ENCODE peak calls at places on chromosomes 7 and 10, in four cellular contexts. L, U, C and H are unnamed samples.

GRCh38 chr10:123965973-123966895 is 74.6 kb upstream of the CPXM2 start:
- DNase-seq in L (no peak), U (no peak), C (no peak), H (peak)

GRCh38 chr10:70595566-70596016 is 7.0 kb downstream of the PRF1 start:
- DNase-seq in L (no peak), U (no peak), C (no peak), H (no peak)

GRCh38 chr10:1454428-1454827 is 282.9 kb downstream of the ADARB2 start:
- DNase-seq in L (no peak), U (no peak), C (no peak), H (peak)

GRCh38 chr7:24336461-24336860 is 52.5 kb downstream of the NPY start:
- DNase-seq in L (no peak), U (no peak), C (no peak), H (no peak)

GRCh38 chr7:28536259-28536658 is 123.9 kb downstream of the CREB5 start:
- DNase-seq in L (no peak), U (no peak), C (peak), H (no peak)

GRCh38 chr7:2862831-2863361 is 18.8 kb upstream of the GNA12 start:
- DNase-seq in L (no peak), U (no peak), C (no peak), H (no peak)

GRCh38 chr7:91243591-91244368 is 20.5 kb upstream of the FZD1 start:
- DNase-seq in L (no peak), U (no peak), C (no peak), H (no peak)

GRCh38 chr7:1806354-1806753 is 136.3 kb downstream of the ELFN1 start:
- DNase-seq in L (peak), U (no peak), C (peak), H (peak)

GRCh38 chr7:100430450-100431285 is 1.0 kb downstream of the MEPCE start:
- DNase-seq in L (no peak), U (no peak), C (peak), H (no peak)

GRCh38 chr10:52312999-52313349 is 1.1 kb upstream of the DKK1 start:
- DNase-seq in L (no peak), U (no peak), C (no peak), H (no peak)

GRCh38 chr10:6254200-6254599 is 51.5 kb downstream of the PFKFB3 start:
- DNase-seq in L (no peak), U (no peak), C (peak), H (no peak)

GRCh38 chr7:73967832-73968295 is 60.1 kb upstream of the ELN start:
- DNase-seq in L (no peak), U (no peak), C (no peak), H (no peak)

GRCh38 chr7:142098004-142098403 is 13.5 kb upstream of the MGAM2 start:
- DNase-seq in L (no peak), U (no peak), C (no peak), H (no peak)

GRCh38 chr7:87223666-87224065 is 4.1 kb upstream of the TMEM243 start:
- DNase-seq in L (no peak), U (no peak), C (no peak), H (no peak)

GRCh38 chr10:17196573-17196972 is 4.9 kb downstream of the TRDMT1 start:
- DNase-seq in L (no peak), U (no peak), C (no peak), H (no peak)

GRCh38 chr7:83704564-83704963 is 55.6 kb upstream of the SEMA3E start:
- DNase-seq in L (no peak), U (no peak), C (no peak), H (no peak)

GRCh38 chr7:50657341-50657873 is 92.2 kb upstream of the DDC start:
- DNase-seq in L (no peak), U (peak), C (peak), H (no peak)

GRCh38 chr7:72413290-72413689 is 1.2 kb upstream of the CALN1 start:
- DNase-seq in L (no peak), U (no peak), C (no peak), H (no peak)

GRCh38 chr7:94289071-94289470 is 105.6 kb upstream of the COL1A2 start:
- DNase-seq in L (peak), U (peak), C (peak), H (no peak)

GRCh38 chr10:8049874-8050560 is 4.5 kb upstream of the GATA3 start:
- DNase-seq in L (no peak), U (no peak), C (no peak), H (no peak)

GRCh38 chr7:104943502-104944343 is 70.3 kb upstream of the KMT2E start:
- DNase-seq in L (peak), U (peak), C (peak), H (no peak)

GRCh38 chr7:86920154-86920553 is 139.3 kb downstream of the ELAPOR2 start:
- DNase-seq in L (no peak), U (no peak), C (no peak), H (no peak)

GRCh38 chr10:100998991-100999741 is 442 bp upstream of the LZTS2 start:
- DNase-seq in L (peak), U (peak), C (peak), H (peak)

GRCh38 chr10:80136134-80136571 is 3.6 kb downstream of the PLAC9 start:
- DNase-seq in L (peak), U (no peak), C (peak), H (no peak)
- H3K4me3 ChIP-seq in L (no peak), U (no peak), C (no peak), H (no peak)

GRCh38 chr10:34107623-34108516 is 707.2 kb downstream of the PARD3 start:
- DNase-seq in L (no peak), U (no peak), C (no peak), H (peak)

GRCh38 chr10:34102237-34102673 is 712.8 kb downstream of the PARD3 start:
- DNase-seq in L (no peak), U (peak), C (peak), H (peak)

GRCh38 chr10:34106356-34106885 is 708.7 kb downstream of the PARD3 start:
- DNase-seq in L (no peak), U (no peak), C (no peak), H (no peak)

GRCh38 chr10:34102917-34103506 is 712.1 kb downstream of the PARD3 start:
- DNase-seq in L (no peak), U (no peak), C (no peak), H (peak)

DNA sequence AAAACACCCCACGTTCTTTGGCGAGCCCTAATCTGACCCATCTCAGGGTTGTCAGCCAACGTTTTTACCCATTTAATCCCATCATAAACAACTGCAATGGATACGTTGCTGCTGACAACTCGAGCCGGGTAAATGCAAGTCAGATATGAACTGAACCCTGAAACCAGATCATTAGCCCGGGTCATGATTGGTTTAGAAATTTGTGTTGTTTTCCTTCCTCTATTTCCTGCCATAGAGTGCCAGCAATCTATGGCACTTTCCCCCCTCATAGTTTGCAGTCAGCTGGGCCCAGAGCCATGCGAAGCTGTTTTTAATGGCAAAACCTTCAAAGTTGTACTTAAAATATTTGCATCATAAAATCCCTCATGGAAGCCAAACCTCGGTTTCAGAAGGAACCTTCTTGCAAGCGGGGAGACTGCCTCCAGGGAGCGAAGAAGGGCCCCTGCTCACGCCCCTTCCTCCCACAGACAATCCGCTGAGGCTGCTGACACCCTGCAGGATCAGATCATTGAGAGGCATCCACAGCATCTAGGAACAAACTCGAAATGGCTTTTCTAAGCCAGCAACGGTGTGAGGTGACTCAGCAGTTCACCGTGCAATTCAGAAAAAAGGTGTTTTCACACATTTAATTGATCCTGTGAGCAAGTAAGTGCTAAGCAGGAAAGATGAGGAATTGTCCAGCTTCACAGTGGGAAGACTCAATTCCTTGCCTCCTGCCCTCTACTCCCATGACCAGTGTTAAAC is 710.1 kb downstream of the PARD3 start:
- DNase-seq in L (no peak), U (peak), C (no peak), H (no peak)
- TF ChIP-seq POLR2AphosphoS5 in L (no peak), U (peak), C (no peak), H (no peak)

GRCh38 chr7:122402235-122402634 is 97.7 kb upstream of the FEZF1 start:
- DNase-seq in L (no peak), U (no peak), C (no peak), H (no peak)
- H3K27ac ChIP-seq in L (no peak), U (no peak), C (no peak), H (no peak)

GRCh38 chr7:108537229-108537628 is 11.3 kb upstream of the PNPLA8 start:
- DNase-seq in L (no peak), U (no peak), C (no peak), H (no peak)

GRCh38 chr7:108535744-108536143 is 9.8 kb upstream of the PNPLA8 start:
- DNase-seq in L (no peak), U (no peak), C (no peak), H (no peak)

DNA sequence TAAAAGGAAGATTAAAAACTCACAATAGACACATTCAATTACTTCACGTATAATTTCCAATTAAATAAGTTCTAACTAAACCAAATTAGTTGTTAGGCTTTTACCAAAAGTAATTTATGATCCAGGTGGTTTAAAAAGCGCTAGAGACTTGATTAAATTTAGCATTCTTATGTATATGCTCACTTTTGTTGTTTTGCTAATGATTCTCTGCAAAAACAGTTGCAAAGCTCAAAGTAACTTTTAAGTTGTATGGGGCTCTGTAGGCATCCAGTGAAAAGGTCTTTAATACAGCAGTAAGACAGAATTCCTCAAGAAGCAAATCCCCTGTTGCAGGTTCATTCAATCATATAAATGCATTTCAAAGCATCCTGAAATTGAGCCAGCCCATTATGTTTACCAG is 15.6 kb upstream of the PNPLA8 start:
- DNase-seq in L (no peak), U (no peak), C (no peak), H (no peak)
- H3K4me3 ChIP-seq in L (no peak), U (no peak), C (no peak), H (no peak)

GRCh38 chr10:133418289-133418993 is 6.0 kb downstream of the SPRN start:
- DNase-seq in L (no peak), U (peak), C (no peak), H (peak)

GRCh38 chr10:133421336-133422222 is 2.8 kb downstream of the SPRN start:
- DNase-seq in L (no peak), U (peak), C (no peak), H (peak)

GRCh38 chr10:133419211-133419950 is 5.0 kb downstream of the SPRN start:
- DNase-seq in L (no peak), U (no peak), C (no peak), H (peak)

GRCh38 chr10:133420579-133420978 is 3.8 kb downstream of the SPRN start:
- DNase-seq in L (no peak), U (no peak), C (no peak), H (peak)

GRCh38 chr10:133420028-133420427 is 4.4 kb downstream of the SPRN start:
- DNase-seq in L (no peak), U (peak), C (no peak), H (peak)
- TF ChIP-seq POLR2AphosphoS5 in L (no peak), U (no peak), C (no peak), H (no peak)

GRCh38 chr7:159032310-159032709 is 112.4 kb downstream of the VIPR2 start:
- DNase-seq in L (peak), U (peak), C (peak), H (peak)
- H3K27ac ChIP-seq in L (peak), U (no peak), C (no peak), H (peak)

GRCh38 chr7:45089314-45089891 is 634 bp upstream of the NACAD start:
- DNase-seq in L (peak), U (peak), C (peak), H (no peak)
- H3K4me3 ChIP-seq in L (peak), U (peak), C (peak), H (peak)

GRCh38 chr7:26367219-26367711 is 75.6 kb downstream of the SNX10 start:
- DNase-seq in L (no peak), U (no peak), C (no peak), H (no peak)

GRCh38 chr7:26368542-26368941 is 76.9 kb downstream of the SNX10 start:
- DNase-seq in L (no peak), U (no peak), C (no peak), H (no peak)

GRCh38 chr7:26372211-26372610 is 80.5 kb downstream of the SNX10 start:
- DNase-seq in L (no peak), U (no peak), C (no peak), H (no peak)

GRCh38 chr7:26372738-26373137 is 81.1 kb downstream of the SNX10 start:
- DNase-seq in L (no peak), U (no peak), C (no peak), H (no peak)

GRCh38 chr7:26369519-26370385 is 78.1 kb downstream of the SNX10 start:
- DNase-seq in L (no peak), U (peak), C (no peak), H (no peak)
- TF ChIP-seq POLR2AphosphoS5 in L (peak), U (peak), C (no peak), H (no peak)

GRCh38 chr10:89371987-89372386 is 5.9 kb upstream of the IFIT1B start:
- DNase-seq in L (no peak), U (no peak), C (no peak), H (no peak)

GRCh38 chr10:89378006-89378627 is at the start of gene IFIT1B:
- DNase-seq in L (no peak), U (no peak), C (no peak), H (peak)

GRCh38 chr10:89369142-89370105 is 8.4 kb upstream of the IFIT1B start:
- DNase-seq in L (no peak), U (no peak), C (no peak), H (no peak)

GRCh38 chr10:89374716-89375115 is 3.1 kb upstream of the IFIT1B start:
- DNase-seq in L (no peak), U (no peak), C (no peak), H (no peak)

GRCh38 chr10:89373916-89374711 is 3.7 kb upstream of the IFIT1B start:
- DNase-seq in L (peak), U (peak), C (peak), H (peak)
- H3K27ac ChIP-seq in L (peak), U (peak), C (peak), H (peak)

GRCh38 chr7:155384751-155385150 is 73.2 kb upstream of the EN2 start:
- DNase-seq in L (no peak), U (no peak), C (no peak), H (no peak)
- H3K4me3 ChIP-seq in L (no peak), U (no peak), C (no peak), H (no peak)